ENCODE peak calls at places on chromosomes 13 and 19, in nine cellular contexts. R is H9; N is left lung; B is BE2C; G is CD8-positive, alpha-beta T cell; Z is spleen; J is GM10248; W is mesothelial cell of epicardium; D is type B pancreatic cell. U is an unnamed sample.

GRCh38 chr19:49676136-49676689 is 858 bp upstream of the PRMT1 start:
- DNase-seq in R (peak), G (no peak), D (no peak), W (no peak), B (peak), Z (peak), N (peak), J (peak), U (peak)

GRCh38 chr13:65387743-65388347 is 1842.3 kb downstream of the PCDH9 start:
- DNase-seq in W (no peak), N (no peak), Z (no peak), J (no peak), R (no peak), G (no peak), D (no peak), B (no peak), U (peak)

GRCh38 chr19:53308339-53308811 is 25.2 kb upstream of the ZNF845 start:
- DNase-seq in J (no peak), N (no peak), W (no peak), R (peak), D (peak), B (peak), G (no peak), Z (no peak), U (peak)

GRCh38 chr13:73158851-73159250 is 100.0 kb downstream of the KLF5 start:
- DNase-seq in R (no peak), Z (no peak), J (no peak), B (no peak), N (no peak), D (no peak), G (no peak), W (no peak), U (no peak)

GRCh38 chr13:44768775-44769578 is 192.8 kb upstream of the TSC22D1 start:
- DNase-seq in W (no peak), Z (no peak), B (no peak), D (no peak), G (no peak), N (no peak), R (no peak), J (peak), U (no peak)

GRCh38 chr13:50344717-50345116 is 329.5 kb downstream of the KCNRG start:
- DNase-seq in B (no peak), J (no peak), N (no peak), D (no peak), R (no peak), W (no peak), Z (no peak), G (no peak), U (no peak)

GRCh38 chr19:27676334-27676733 is 1536.6 kb downstream of the UQCRFS1 start:
- DNase-seq in B (no peak), Z (no peak), G (peak), J (no peak), W (no peak), N (no peak), D (no peak), R (no peak), U (no peak)

GRCh38 chr13:94704347-94705080 is 7.8 kb downstream of the SOX21 start:
- DNase-seq in R (peak), G (no peak), B (no peak), D (no peak), N (no peak), J (no peak), Z (no peak), W (no peak), U (peak)

GRCh38 chr19:33302974-33303790 is 848 bp upstream of the CEBPA start:
- DNase-seq in D (peak), J (no peak), R (peak), Z (peak), B (peak), G (no peak), N (no peak), W (no peak), U (peak)

GRCh38 chr19:1107655-1108261 is 4.0 kb downstream of the GPX4 start:
- DNase-seq in B (no peak), J (no peak), W (no peak), N (no peak), Z (peak), G (no peak), R (no peak), D (no peak), U (no peak)

GRCh38 chr19:1108291-1109031 is 4.7 kb downstream of the GPX4 start:
- DNase-seq in B (no peak), W (no peak), D (no peak), G (no peak), N (no peak), J (no peak), R (no peak), Z (no peak), U (no peak)

GRCh38 chr19:1105873-1106840 is 2.4 kb downstream of the GPX4 start:
- DNase-seq in W (no peak), J (no peak), D (no peak), G (no peak), B (no peak), Z (peak), N (no peak), R (no peak), U (no peak)

GRCh38 chr19:1105217-1105872 is 1.6 kb downstream of the GPX4 start:
- DNase-seq in B (no peak), N (no peak), W (no peak), G (no peak), J (no peak), D (no peak), Z (peak), R (no peak), U (no peak)

DNA sequence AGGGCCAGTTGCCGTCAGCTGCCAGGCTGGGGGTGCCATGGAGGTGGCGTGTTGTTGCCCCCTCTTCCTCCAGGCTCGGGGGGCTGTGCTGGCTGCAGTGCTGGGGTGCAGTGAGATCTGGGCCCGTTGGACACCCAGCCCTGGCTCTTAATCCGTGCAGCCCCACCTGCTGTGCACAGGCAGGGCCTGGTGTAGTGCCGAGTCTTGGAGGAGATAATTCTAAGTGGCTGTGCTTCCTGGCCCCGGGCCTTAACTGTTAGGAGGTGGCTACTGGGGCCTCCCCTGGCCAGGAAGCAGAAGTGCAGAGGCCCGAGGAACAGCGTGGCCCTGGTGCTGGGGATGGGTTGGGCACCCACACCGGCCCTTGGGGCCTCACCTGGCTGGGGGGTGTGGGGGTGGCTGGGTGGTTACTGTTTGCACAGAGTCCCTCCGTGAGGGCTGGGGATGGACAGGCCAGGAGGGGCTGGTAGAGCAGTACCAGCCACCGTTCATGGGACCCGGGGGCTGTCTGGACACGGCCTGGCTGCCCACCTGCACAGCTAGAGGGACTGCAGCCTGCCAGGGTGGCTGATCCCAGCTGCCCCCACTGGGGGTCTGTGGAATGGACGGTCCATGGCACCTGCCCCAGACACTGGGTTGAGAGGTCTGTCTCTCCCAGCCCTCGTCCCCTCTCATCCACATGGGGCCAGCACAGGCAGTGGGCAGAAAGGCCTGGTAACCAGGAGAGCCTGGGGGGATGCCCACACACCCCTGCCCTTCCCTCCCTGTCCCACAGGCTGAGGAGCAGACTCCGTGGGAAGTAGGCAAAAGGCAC is 3.3 kb downstream of the GPX4 start:
- DNase-seq in R (no peak), D (no peak), N (no peak), J (no peak), B (no peak), W (no peak), G (no peak), Z (peak), U (no peak)
- TF ChIP-seq CTCF in R (no peak), D (no peak), N (no peak), J (peak), B (no peak), W (no peak), G (no peak), Z (peak), U (peak)

GRCh38 chr13:39210961-39211534 is 172.8 kb downstream of the NHLRC3 start:
- DNase-seq in W (no peak), N (no peak), J (no peak), Z (no peak), R (no peak), G (no peak), B (no peak), D (no peak), U (no peak)
- TF ChIP-seq CTCF in W (no peak), N (no peak), J (no peak), Z (no peak), R (peak), G (no peak), B (no peak), D (no peak), U (no peak)

GRCh38 chr13:30253830-30254229 is 53.5 kb downstream of the KATNAL1 start:
- DNase-seq in G (no peak), N (no peak), B (no peak), D (no peak), W (no peak), Z (no peak), R (no peak), J (no peak), U (no peak)

GRCh38 chr13:30255696-30256095 is 51.7 kb downstream of the KATNAL1 start:
- DNase-seq in W (no peak), Z (no peak), B (no peak), D (no peak), J (no peak), N (no peak), R (no peak), G (no peak), U (no peak)

GRCh38 chr13:30257433-30258099 is 49.8 kb downstream of the KATNAL1 start:
- DNase-seq in B (no peak), W (no peak), R (peak), N (no peak), Z (no peak), D (no peak), G (no peak), J (peak), U (peak)

GRCh38 chr13:30256713-30257432 is 50.5 kb downstream of the KATNAL1 start:
- DNase-seq in W (no peak), R (no peak), Z (no peak), D (no peak), B (no peak), J (no peak), N (no peak), G (no peak), U (no peak)
- TF ChIP-seq CTCF in W (no peak), R (no peak), Z (no peak), D (no peak), B (peak), J (peak), N (no peak), G (no peak), U (no peak)

GRCh38 chr13:49253310-49253709 is 5.6 kb downstream of the CDADC1 start:
- DNase-seq in J (no peak), R (no peak), Z (no peak), B (no peak), G (no peak), D (no peak), W (no peak), N (no peak), U (no peak)

GRCh38 chr13:49248433-49249002 is 793 bp downstream of the CDADC1 start:
- DNase-seq in W (no peak), Z (no peak), D (no peak), R (no peak), G (no peak), N (peak), B (no peak), J (peak), U (no peak)

GRCh38 chr13:49246850-49247721 is 639 bp upstream of the CDADC1 start:
- DNase-seq in J (no peak), D (no peak), Z (no peak), G (no peak), W (no peak), N (no peak), B (no peak), R (no peak), U (no peak)

DNA sequence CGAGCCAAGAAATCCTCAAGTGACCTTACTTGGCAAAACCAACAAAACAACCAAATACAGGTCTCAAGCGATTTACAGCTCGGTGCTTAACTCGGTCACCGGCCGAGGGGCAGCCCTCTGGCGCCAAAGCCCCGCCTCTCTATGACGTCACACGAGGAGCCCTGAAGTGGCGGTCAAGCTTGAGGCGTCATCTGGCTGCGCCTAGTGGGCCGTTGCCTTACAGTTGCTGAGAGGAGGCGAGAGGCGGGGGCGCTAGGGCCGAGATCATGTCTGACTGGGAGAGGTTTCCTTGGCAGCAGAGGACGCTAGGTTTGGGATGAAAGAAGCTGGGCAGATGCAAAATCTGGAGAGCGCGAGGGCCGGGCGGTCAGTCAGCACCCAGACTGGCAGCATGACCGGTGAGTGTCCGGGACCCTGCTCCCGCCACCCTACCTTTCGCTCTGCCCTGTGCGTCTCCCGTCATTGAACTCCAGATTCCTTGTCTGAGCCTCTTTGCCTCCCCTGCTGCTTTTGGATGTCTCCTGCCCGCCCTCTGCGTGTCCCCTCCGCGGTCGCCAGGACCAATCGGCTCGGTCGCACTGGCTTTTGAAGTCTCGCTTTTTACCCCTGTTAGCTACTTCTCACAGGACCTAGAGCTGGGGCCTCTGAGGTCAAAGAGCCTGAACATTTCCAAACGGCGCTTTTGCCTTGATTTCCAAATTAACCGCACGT is at the start of gene CDADC1:
- DNase-seq in W (peak), G (peak), R (peak), Z (peak), D (peak), J (peak), N (peak), B (peak), U (peak)
- TF ChIP-seq CTCF in W (no peak), G (no peak), R (no peak), Z (no peak), D (no peak), J (no peak), N (no peak), B (no peak), U (no peak)

GRCh38 chr13:43237616-43238015 is 214.2 kb downstream of the DNAJC15 start:
- DNase-seq in D (no peak), R (no peak), G (no peak), J (no peak), B (no peak), W (no peak), Z (no peak), N (no peak), U (no peak)
- TF ChIP-seq CTCF in D (no peak), R (no peak), G (no peak), J (no peak), B (no peak), W (no peak), Z (no peak), N (no peak), U (no peak)

GRCh38 chr13:39815345-39816111 is 160.1 kb downstream of the COG6 start:
- DNase-seq in B (no peak), J (no peak), G (no peak), R (no peak), W (no peak), D (no peak), N (no peak), Z (no peak), U (no peak)
- TF ChIP-seq CTCF in B (no peak), J (no peak), G (no peak), R (no peak), W (no peak), D (no peak), N (no peak), Z (no peak), U (no peak)

GRCh38 chr13:113103646-113104045 is 1.9 kb upstream of the F7 start:
- DNase-seq in W (no peak), B (no peak), G (no peak), Z (no peak), D (no peak), R (no peak), J (no peak), N (no peak), U (no peak)
- TF ChIP-seq CTCF in W (no peak), B (no peak), G (no peak), Z (no peak), D (no peak), R (no peak), J (no peak), N (no peak), U (no peak)

GRCh38 chr13:39037410-39037879 is 444 bp downstream of the PROSER1 start:
- DNase-seq in N (no peak), D (no peak), Z (no peak), J (peak), R (no peak), W (no peak), B (no peak), G (no peak), U (no peak)

GRCh38 chr13:39036212-39036611 is 1.7 kb downstream of the PROSER1 start:
- DNase-seq in W (no peak), R (no peak), D (no peak), G (no peak), Z (no peak), N (no peak), B (no peak), J (no peak), U (no peak)

GRCh38 chr13:39038569-39038898 is 278 bp downstream of the NHLRC3 start:
- DNase-seq in J (peak), W (no peak), R (no peak), Z (no peak), D (no peak), B (no peak), N (no peak), G (no peak), U (no peak)

GRCh38 chr13:39039033-39039432 is 777 bp downstream of the NHLRC3 start:
- DNase-seq in W (no peak), Z (no peak), D (no peak), R (no peak), B (no peak), N (no peak), G (no peak), J (no peak), U (no peak)

GRCh38 chr13:39037880-39038568 is at the start of the genes NHLRC3 and PROSER1:
- DNase-seq in Z (peak), R (peak), D (peak), B (peak), J (peak), G (peak), W (peak), N (peak), U (peak)
- TF ChIP-seq CTCF in Z (no peak), R (no peak), D (no peak), B (no peak), J (no peak), G (no peak), W (peak), N (no peak), U (peak)